ENCODE peak calls at places on chromosomes 3 and 15, in seven cellular contexts. One of them, this sample, is unnamed.
A peak's percentile ranks its signal among the peaks of the same experiment; 100 is the strongest.

GRCh38 chr3:53049987-53050386 is 4.1 kb upstream of the SFMBT1 start:
- DNase-seq in cardiac fibroblast: no peak
- DNase-seq in body of pancreas: no peak
- DNase-seq in left ventricle myocardium inferior: no peak
- DNase-seq in lower leg skin: no peak
- DNase-seq in GM12865: no peak
- DNase-seq in cardiac muscle cell: no peak
- DNase-seq in this sample: no peak

GRCh38 chr3:151216641-151217040 is 13.6 kb upstream of the GPR171 start:
- DNase-seq in left ventricle myocardium inferior: no peak
- DNase-seq in lower leg skin: no peak
- DNase-seq in GM12865: no peak
- DNase-seq in cardiac fibroblast: peak; percentile 18
- DNase-seq in cardiac muscle cell: peak; percentile 66
- DNase-seq in body of pancreas: no peak
- DNase-seq in this sample: no peak

GRCh38 chr15:99486371-99487336 is 79.1 kb upstream of the MEF2A start:
- DNase-seq in left ventricle myocardium inferior: peak; percentile 89
- DNase-seq in body of pancreas: peak; percentile 81
- DNase-seq in GM12865: no peak
- DNase-seq in cardiac fibroblast: peak; percentile 45
- DNase-seq in cardiac muscle cell: peak; percentile 51
- DNase-seq in lower leg skin: peak; percentile 96
- DNase-seq in this sample: peak; percentile 46

GRCh38 chr3:172466553-172467130 is 18.4 kb upstream of the GHSR start:
- DNase-seq in cardiac fibroblast: peak; percentile 42
- DNase-seq in lower leg skin: no peak
- DNase-seq in body of pancreas: no peak
- DNase-seq in GM12865: no peak
- DNase-seq in cardiac muscle cell: no peak
- DNase-seq in left ventricle myocardium inferior: no peak
- DNase-seq in this sample: no peak

GRCh38 chr3:51941798-51942602 is at the start of the genes PARP3 and RRP9:
- DNase-seq in lower leg skin: peak; percentile 100
- DNase-seq in left ventricle myocardium inferior: peak; percentile 100
- DNase-seq in cardiac muscle cell: peak; percentile 100
- DNase-seq in body of pancreas: peak; percentile 100
- DNase-seq in GM12865: peak; percentile 100
- DNase-seq in cardiac fibroblast: peak; percentile 100
- DNase-seq in this sample: peak; percentile 100

GRCh38 chr3:159751754-159752153 is 236.9 kb upstream of the IL12A start:
- DNase-seq in left ventricle myocardium inferior: no peak
- DNase-seq in cardiac muscle cell: no peak
- DNase-seq in lower leg skin: no peak
- DNase-seq in body of pancreas: no peak
- DNase-seq in GM12865: no peak
- DNase-seq in cardiac fibroblast: no peak
- DNase-seq in this sample: no peak

GRCh38 chr3:160928183-160928718 is 172.2 kb downstream of the PPM1L start:
- DNase-seq in body of pancreas: no peak
- DNase-seq in cardiac muscle cell: no peak
- DNase-seq in lower leg skin: no peak
- DNase-seq in left ventricle myocardium inferior: no peak
- DNase-seq in GM12865: peak; percentile 5
- DNase-seq in cardiac fibroblast: no peak
- DNase-seq in this sample: no peak

GRCh38 chr3:188926741-188927650 is 244.8 kb upstream of the TPRG1 start:
- DNase-seq in lower leg skin: no peak
- DNase-seq in cardiac muscle cell: peak; percentile 30
- DNase-seq in left ventricle myocardium inferior: no peak
- DNase-seq in GM12865: no peak
- DNase-seq in cardiac fibroblast: no peak
- DNase-seq in body of pancreas: no peak
- DNase-seq in this sample: no peak

GRCh38 chr15:53534105-53534839 is 225.2 kb downstream of the WDR72 start:
- DNase-seq in GM12865: no peak
- DNase-seq in cardiac fibroblast: no peak
- DNase-seq in body of pancreas: no peak
- DNase-seq in lower leg skin: no peak
- DNase-seq in left ventricle myocardium inferior: no peak
- DNase-seq in cardiac muscle cell: no peak
- DNase-seq in this sample: no peak

GRCh38 chr3:78605178-78605577 is 1162.6 kb downstream of the ROBO1 start:
- DNase-seq in left ventricle myocardium inferior: no peak
- DNase-seq in cardiac fibroblast: no peak
- DNase-seq in cardiac muscle cell: no peak
- DNase-seq in lower leg skin: no peak
- DNase-seq in body of pancreas: no peak
- DNase-seq in GM12865: no peak
- DNase-seq in this sample: no peak

GRCh38 chr3:136860541-136860940 is 1.5 kb upstream of the NCK1 start:
- DNase-seq in cardiac fibroblast: no peak
- DNase-seq in lower leg skin: no peak
- DNase-seq in GM12865: peak; percentile 5
- DNase-seq in left ventricle myocardium inferior: no peak
- DNase-seq in cardiac muscle cell: peak; percentile 2
- DNase-seq in body of pancreas: no peak
- DNase-seq in this sample: no peak

DNA sequence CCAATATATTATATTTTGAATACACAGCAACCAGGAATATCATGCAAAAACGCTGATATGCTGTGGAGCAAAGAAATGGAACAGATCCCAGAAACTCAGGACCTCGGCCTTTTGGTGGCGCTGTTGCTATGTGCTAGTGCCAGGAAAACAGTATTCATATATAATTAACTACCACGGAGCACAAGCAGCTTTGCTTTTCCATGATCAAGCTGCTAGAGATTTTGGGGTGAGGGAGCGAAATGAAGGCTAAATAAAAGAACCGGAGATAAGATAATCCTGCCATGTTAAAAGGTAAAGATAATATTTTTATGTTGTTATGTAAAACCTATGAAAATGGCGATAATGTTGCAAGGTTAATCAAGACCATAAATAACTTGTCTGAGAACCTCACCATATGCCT is 157.7 kb upstream of the FAM3D start:
- DNase-seq in cardiac muscle cell: peak; percentile 80
- DNase-seq in body of pancreas: peak; percentile 81
- DNase-seq in left ventricle myocardium inferior: peak; percentile 20
- DNase-seq in cardiac fibroblast: peak; percentile 81
- DNase-seq in lower leg skin: no peak
- DNase-seq in GM12865: peak; percentile 52
- DNase-seq in this sample: peak; percentile 88
- TF ChIP-seq CTCF in cardiac muscle cell: peak; percentile 72
- TF ChIP-seq CTCF in body of pancreas: peak; percentile 51
- TF ChIP-seq CTCF in left ventricle myocardium inferior: peak; percentile 55
- TF ChIP-seq CTCF in cardiac fibroblast: peak; percentile 74
- TF ChIP-seq CTCF in lower leg skin: no peak
- TF ChIP-seq CTCF in GM12865: peak; percentile 56
- TF ChIP-seq CTCF in this sample: peak; percentile 75

GRCh38 chr3:114299925-114300624 is 6.2 kb downstream of the TIGIT start:
- DNase-seq in cardiac muscle cell: no peak
- DNase-seq in cardiac fibroblast: no peak
- DNase-seq in body of pancreas: no peak
- DNase-seq in GM12865: peak; percentile 29
- DNase-seq in lower leg skin: no peak
- DNase-seq in left ventricle myocardium inferior: no peak
- DNase-seq in this sample: no peak

GRCh38 chr3:114293846-114294245 is at the start of gene TIGIT:
- DNase-seq in body of pancreas: no peak
- DNase-seq in lower leg skin: no peak
- DNase-seq in GM12865: no peak
- DNase-seq in left ventricle myocardium inferior: no peak
- DNase-seq in cardiac fibroblast: no peak
- DNase-seq in cardiac muscle cell: no peak
- DNase-seq in this sample: no peak

GRCh38 chr3:114294940-114295480 is 1.2 kb downstream of the TIGIT start:
- DNase-seq in GM12865: no peak
- DNase-seq in cardiac fibroblast: no peak
- DNase-seq in body of pancreas: no peak
- DNase-seq in lower leg skin: no peak
- DNase-seq in cardiac muscle cell: no peak
- DNase-seq in left ventricle myocardium inferior: no peak
- DNase-seq in this sample: no peak

DNA sequence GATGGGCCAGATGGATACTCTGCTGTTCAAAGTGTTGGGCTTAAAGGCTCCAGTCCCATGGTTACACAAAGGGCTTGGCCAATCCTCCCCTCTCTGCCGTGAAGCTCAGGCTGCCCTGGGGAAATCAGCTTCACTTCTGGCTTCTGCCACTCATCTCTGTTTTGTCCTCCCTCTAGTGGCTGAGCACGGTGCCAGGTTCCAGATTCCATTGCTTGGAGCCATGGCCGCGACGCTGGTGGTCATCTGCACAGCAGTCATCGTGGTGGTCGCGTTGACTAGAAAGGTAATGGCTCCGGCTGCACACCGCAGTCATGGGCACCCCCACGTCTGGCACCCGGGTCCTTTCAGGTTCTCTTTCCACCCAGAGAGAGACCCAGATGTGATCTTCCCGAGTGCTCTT is 5.6 kb downstream of the TIGIT start:
- DNase-seq in cardiac muscle cell: peak; percentile 6
- DNase-seq in body of pancreas: no peak
- DNase-seq in left ventricle myocardium inferior: no peak
- DNase-seq in cardiac fibroblast: peak; percentile 39
- DNase-seq in lower leg skin: no peak
- DNase-seq in GM12865: peak; percentile 43
- DNase-seq in this sample: peak; percentile 72
- TF ChIP-seq CTCF in cardiac muscle cell: peak; percentile 40
- TF ChIP-seq CTCF in body of pancreas: no peak
- TF ChIP-seq CTCF in left ventricle myocardium inferior: peak; percentile 54
- TF ChIP-seq CTCF in cardiac fibroblast: peak; percentile 62
- TF ChIP-seq CTCF in lower leg skin: no peak
- TF ChIP-seq CTCF in GM12865: peak; percentile 43
- TF ChIP-seq CTCF in this sample: peak; percentile 55

GRCh38 chr3:98743071-98743470 is 20.1 kb upstream of the ST3GAL6 start:
- DNase-seq in left ventricle myocardium inferior: no peak
- DNase-seq in cardiac fibroblast: no peak
- DNase-seq in lower leg skin: no peak
- DNase-seq in body of pancreas: no peak
- DNase-seq in cardiac muscle cell: no peak
- DNase-seq in GM12865: no peak
- DNase-seq in this sample: no peak
- TF ChIP-seq CTCF in left ventricle myocardium inferior: no peak
- TF ChIP-seq CTCF in cardiac fibroblast: no peak
- TF ChIP-seq CTCF in lower leg skin: no peak
- TF ChIP-seq CTCF in body of pancreas: no peak
- TF ChIP-seq CTCF in cardiac muscle cell: no peak
- TF ChIP-seq CTCF in GM12865: no peak
- TF ChIP-seq CTCF in this sample: no peak

GRCh38 chr3:177483182-177483967 is 286.1 kb upstream of the TBL1XR1 start:
- DNase-seq in GM12865: peak; percentile 24
- DNase-seq in body of pancreas: peak; percentile 27
- DNase-seq in left ventricle myocardium inferior: no peak
- DNase-seq in lower leg skin: no peak
- DNase-seq in cardiac fibroblast: no peak
- DNase-seq in cardiac muscle cell: no peak
- DNase-seq in this sample: no peak
- TF ChIP-seq CTCF in GM12865: no peak
- TF ChIP-seq CTCF in body of pancreas: peak; percentile 27
- TF ChIP-seq CTCF in left ventricle myocardium inferior: peak; percentile 35
- TF ChIP-seq CTCF in lower leg skin: no peak
- TF ChIP-seq CTCF in cardiac fibroblast: peak; percentile 30
- TF ChIP-seq CTCF in cardiac muscle cell: peak; percentile 18
- TF ChIP-seq CTCF in this sample: peak; percentile 28

This sample was measured in glutamatergic neuron.